ENCODE peak calls at places on chromosomes 6 and 20, in six cellular contexts. One of them, this sample, is unnamed.

GRCh38 chr6:129191275-129191674 is 308.3 kb downstream of the LAMA2 start:
- DNase-seq in AG04450: no peak
- DNase-seq in psoas muscle: no peak
- DNase-seq in BJ: no peak
- DNase-seq in left lung: no peak
- DNase-seq in upper lobe of right lung: no peak
- DNase-seq in this sample: no peak

GRCh38 chr20:18377896-18378481 is 88.8 kb downstream of the DZANK1 start:
- DNase-seq in upper lobe of right lung: no peak
- DNase-seq in left lung: no peak
- DNase-seq in AG04450: no peak
- DNase-seq in BJ: no peak
- DNase-seq in psoas muscle: no peak
- DNase-seq in this sample: no peak

GRCh38 chr6:156865019-156865629 is 87.9 kb downstream of the ARID1B start:
- DNase-seq in AG04450: no peak
- DNase-seq in upper lobe of right lung: no peak
- DNase-seq in psoas muscle: no peak
- DNase-seq in left lung: no peak
- DNase-seq in BJ: no peak
- DNase-seq in this sample: no peak

GRCh38 chr20:35252037-35252461 is 25.6 kb downstream of the MMP24 start:
- DNase-seq in BJ: no peak
- DNase-seq in left lung: no peak
- DNase-seq in upper lobe of right lung: no peak
- DNase-seq in psoas muscle: no peak
- DNase-seq in AG04450: no peak
- DNase-seq in this sample: no peak

GRCh38 chr20:24746351-24746685 is 202.8 kb upstream of the CST7 start:
- DNase-seq in AG04450: no peak
- DNase-seq in BJ: no peak
- DNase-seq in upper lobe of right lung: no peak
- DNase-seq in left lung: peak
- DNase-seq in psoas muscle: no peak
- DNase-seq in this sample: no peak

GRCh38 chr6:26173836-26174144 is 86.6 kb downstream of the HFE start:
- DNase-seq in AG04450: no peak
- DNase-seq in psoas muscle: no peak
- DNase-seq in left lung: no peak
- DNase-seq in upper lobe of right lung: no peak
- DNase-seq in BJ: no peak
- DNase-seq in this sample: peak

GRCh38 chr20:42986143-42986773 is 203.4 kb downstream of the PTPRT start:
- DNase-seq in upper lobe of right lung: no peak
- DNase-seq in BJ: no peak
- DNase-seq in psoas muscle: no peak
- DNase-seq in AG04450: no peak
- DNase-seq in left lung: no peak
- DNase-seq in this sample: no peak

GRCh38 chr20:63060057-63060991 is 53.6 kb upstream of the BHLHE23 start:
- DNase-seq in AG04450: no peak
- DNase-seq in upper lobe of right lung: peak
- DNase-seq in left lung: peak
- DNase-seq in BJ: no peak
- DNase-seq in psoas muscle: no peak
- DNase-seq in this sample: no peak

GRCh38 chr6:159926542-159927203 is 35.9 kb downstream of the MAS1 start:
- DNase-seq in left lung: no peak
- DNase-seq in upper lobe of right lung: no peak
- DNase-seq in psoas muscle: no peak
- DNase-seq in AG04450: no peak
- DNase-seq in BJ: no peak
- DNase-seq in this sample: no peak

GRCh38 chr20:8940311-8940710 is 128.6 kb upstream of the PLCB4 start:
- DNase-seq in BJ: no peak
- DNase-seq in upper lobe of right lung: no peak
- DNase-seq in AG04450: no peak
- DNase-seq in left lung: no peak
- DNase-seq in psoas muscle: no peak
- DNase-seq in this sample: no peak

GRCh38 chr6:46222286-46222685 is 51.5 kb upstream of the ENPP5 start:
- DNase-seq in upper lobe of right lung: no peak
- DNase-seq in AG04450: no peak
- DNase-seq in psoas muscle: no peak
- DNase-seq in BJ: no peak
- DNase-seq in left lung: no peak
- DNase-seq in this sample: no peak

GRCh38 chr6:46218457-46218856 is 47.7 kb upstream of the ENPP5 start:
- DNase-seq in AG04450: no peak
- DNase-seq in upper lobe of right lung: no peak
- DNase-seq in psoas muscle: no peak
- DNase-seq in left lung: no peak
- DNase-seq in BJ: no peak
- DNase-seq in this sample: no peak

GRCh38 chr6:46219661-46220060 is 48.9 kb upstream of the ENPP5 start:
- DNase-seq in left lung: no peak
- DNase-seq in BJ: no peak
- DNase-seq in psoas muscle: no peak
- DNase-seq in upper lobe of right lung: no peak
- DNase-seq in AG04450: no peak
- DNase-seq in this sample: no peak

GRCh38 chr6:46221221-46221793 is 50.5 kb upstream of the ENPP5 start:
- DNase-seq in left lung: no peak
- DNase-seq in psoas muscle: no peak
- DNase-seq in AG04450: no peak
- DNase-seq in BJ: no peak
- DNase-seq in upper lobe of right lung: no peak
- DNase-seq in this sample: no peak

DNA sequence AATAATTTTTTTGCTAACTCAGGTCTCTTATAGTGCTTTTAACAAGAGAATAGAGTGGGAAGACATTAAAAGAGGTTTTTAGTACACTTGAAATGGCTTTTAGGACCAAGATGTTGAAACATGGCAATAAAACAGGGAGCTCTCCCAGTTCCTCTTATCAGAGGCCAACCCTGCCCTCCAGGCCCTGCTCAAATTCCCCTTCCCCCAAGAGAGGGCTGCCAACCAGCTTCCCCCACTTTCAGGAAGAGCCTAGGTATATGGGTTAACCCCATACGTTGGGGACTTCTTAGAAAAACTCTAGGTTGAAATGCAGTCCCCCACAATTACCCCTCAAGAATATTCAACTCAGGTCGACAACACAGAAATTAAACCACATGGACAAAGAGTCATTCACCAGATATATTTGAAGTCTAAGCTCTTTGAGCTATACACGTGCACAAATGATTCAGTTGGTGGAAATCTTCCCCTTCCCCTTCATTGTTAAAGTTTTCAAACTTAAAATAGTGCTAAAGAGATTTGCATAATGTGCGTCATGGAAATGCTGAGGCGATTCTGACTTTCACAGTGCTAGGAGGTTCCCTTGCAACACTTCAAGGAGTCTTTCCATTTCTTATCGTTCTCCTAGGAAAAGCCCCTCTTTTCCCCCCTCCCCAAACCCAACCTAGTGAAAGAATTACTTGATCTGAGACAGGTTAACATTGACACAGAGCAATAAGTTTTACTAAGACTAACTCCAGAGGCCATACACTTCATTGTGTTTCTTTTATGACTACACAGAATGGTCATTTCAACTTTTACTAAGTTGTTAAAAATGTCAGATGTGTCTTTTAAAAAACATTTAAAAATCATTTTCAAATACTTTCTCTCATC is 49.8 kb upstream of the ENPP5 start:
- DNase-seq in left lung: no peak
- DNase-seq in psoas muscle: no peak
- DNase-seq in AG04450: no peak
- DNase-seq in upper lobe of right lung: no peak
- DNase-seq in BJ: no peak
- DNase-seq in this sample: peak
- TF ChIP-seq CTCF in left lung: no peak
- TF ChIP-seq CTCF in psoas muscle: no peak
- TF ChIP-seq CTCF in AG04450: no peak
- TF ChIP-seq CTCF in upper lobe of right lung: no peak
- TF ChIP-seq CTCF in BJ: no peak
- TF ChIP-seq CTCF in this sample: no peak

GRCh38 chr6:3749390-3749978 is 2.0 kb downstream of the PXDC1 start:
- DNase-seq in psoas muscle: no peak
- DNase-seq in AG04450: no peak
- DNase-seq in left lung: peak
- DNase-seq in BJ: no peak
- DNase-seq in upper lobe of right lung: peak
- DNase-seq in this sample: no peak
- H3K4me3 ChIP-seq in psoas muscle: peak
- H3K4me3 ChIP-seq in AG04450: peak
- H3K4me3 ChIP-seq in left lung: peak
- H3K4me3 ChIP-seq in BJ: peak
- H3K4me3 ChIP-seq in upper lobe of right lung: peak
- H3K4me3 ChIP-seq in this sample: no peak

DNA sequence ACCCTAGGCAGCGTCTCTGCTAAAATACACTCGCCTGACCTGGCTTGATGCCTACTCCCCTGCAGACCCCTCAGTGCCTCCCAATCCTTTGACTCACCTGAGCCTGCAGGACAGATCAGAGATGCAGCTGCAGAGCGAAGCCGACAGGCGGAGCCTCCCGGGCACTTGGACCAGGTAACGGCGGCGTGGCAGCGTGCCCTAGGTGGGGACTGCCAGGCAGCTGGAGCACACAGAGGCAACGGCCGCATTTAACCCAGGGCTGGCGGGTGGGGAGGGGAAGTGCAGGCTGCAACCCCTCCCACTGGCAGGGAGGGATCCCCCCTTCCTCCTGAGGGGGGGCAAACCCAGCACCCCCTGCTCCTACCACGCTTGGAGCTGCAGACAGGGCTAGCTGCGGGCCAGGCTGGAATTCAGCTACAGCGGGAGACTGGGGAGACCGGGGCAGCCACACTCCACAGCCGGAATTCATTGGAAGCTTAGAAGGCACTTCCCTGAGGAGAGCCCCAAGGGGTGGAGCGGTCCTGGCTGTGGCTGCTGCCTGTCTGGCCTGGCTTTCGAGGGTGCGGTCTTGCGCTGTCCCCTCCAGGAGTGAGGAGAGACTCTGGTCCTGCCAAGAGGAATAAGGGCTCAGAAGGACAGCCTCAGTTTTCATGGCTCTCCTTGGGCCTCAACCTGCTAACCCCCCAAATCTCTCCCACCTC is at the start of gene MATN4:
- DNase-seq in psoas muscle: no peak
- DNase-seq in AG04450: no peak
- DNase-seq in left lung: peak
- DNase-seq in upper lobe of right lung: peak
- DNase-seq in BJ: no peak
- DNase-seq in this sample: no peak
- TF ChIP-seq CTCF in psoas muscle: no peak
- TF ChIP-seq CTCF in AG04450: peak
- TF ChIP-seq CTCF in left lung: no peak
- TF ChIP-seq CTCF in upper lobe of right lung: peak
- TF ChIP-seq CTCF in BJ: no peak
- TF ChIP-seq CTCF in this sample: no peak

GRCh38 chr6:44265843-44266233 is 487 bp upstream of the NFKBIE start:
- DNase-seq in AG04450: no peak
- DNase-seq in left lung: no peak
- DNase-seq in upper lobe of right lung: no peak
- DNase-seq in BJ: no peak
- DNase-seq in psoas muscle: no peak
- DNase-seq in this sample: no peak
- H3K4me3 ChIP-seq in AG04450: no peak
- H3K4me3 ChIP-seq in left lung: peak
- H3K4me3 ChIP-seq in upper lobe of right lung: peak
- H3K4me3 ChIP-seq in BJ: no peak
- H3K4me3 ChIP-seq in psoas muscle: peak
- H3K4me3 ChIP-seq in this sample: peak

DNA sequence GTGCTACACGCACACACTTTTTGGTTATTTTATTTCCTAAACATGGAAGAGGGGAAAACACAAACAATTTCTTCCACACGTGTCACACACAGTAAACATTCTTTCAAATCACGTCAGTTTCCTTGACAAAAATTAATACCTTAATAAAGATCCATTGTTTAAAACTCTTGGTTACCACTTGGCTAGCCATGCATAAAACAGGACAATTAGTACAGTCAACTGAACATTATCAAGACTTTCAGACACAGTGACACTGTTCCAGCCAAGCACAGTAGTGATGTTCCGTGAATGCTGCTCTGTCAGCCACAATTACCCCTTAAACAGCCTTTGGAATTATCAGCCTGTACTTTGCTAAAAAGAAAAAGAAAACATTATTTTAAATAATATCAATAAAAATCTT is 50.8 kb downstream of the GMDS start:
- DNase-seq in upper lobe of right lung: no peak
- DNase-seq in BJ: no peak
- DNase-seq in AG04450: no peak
- DNase-seq in psoas muscle: no peak
- DNase-seq in left lung: no peak
- DNase-seq in this sample: no peak
- TF ChIP-seq CTCF in upper lobe of right lung: no peak
- TF ChIP-seq CTCF in BJ: no peak
- TF ChIP-seq CTCF in AG04450: no peak
- TF ChIP-seq CTCF in psoas muscle: no peak
- TF ChIP-seq CTCF in left lung: no peak
- TF ChIP-seq CTCF in this sample: no peak

GRCh38 chr6:10415593-10416480 is 963 bp upstream of the TFAP2A start:
- DNase-seq in AG04450: no peak
- DNase-seq in BJ: no peak
- DNase-seq in left lung: no peak
- DNase-seq in psoas muscle: no peak
- DNase-seq in upper lobe of right lung: no peak
- DNase-seq in this sample: no peak
- H3K4me3 ChIP-seq in AG04450: peak
- H3K4me3 ChIP-seq in BJ: peak
- H3K4me3 ChIP-seq in left lung: no peak
- H3K4me3 ChIP-seq in psoas muscle: no peak
- H3K4me3 ChIP-seq in upper lobe of right lung: no peak
- H3K4me3 ChIP-seq in this sample: no peak

GRCh38 chr20:36574278-36575065 is 1.1 kb downstream of the TGIF2 start:
- DNase-seq in left lung: peak
- DNase-seq in psoas muscle: peak
- DNase-seq in upper lobe of right lung: peak
- DNase-seq in BJ: no peak
- DNase-seq in AG04450: no peak
- DNase-seq in this sample: peak
- TF ChIP-seq CTCF in left lung: no peak
- TF ChIP-seq CTCF in psoas muscle: no peak
- TF ChIP-seq CTCF in upper lobe of right lung: no peak
- TF ChIP-seq CTCF in BJ: peak
- TF ChIP-seq CTCF in AG04450: no peak
- TF ChIP-seq CTCF in this sample: no peak

GRCh38 chr6:19690676-19691075 is 146.5 kb upstream of the ID4 start:
- DNase-seq in upper lobe of right lung: no peak
- DNase-seq in left lung: no peak
- DNase-seq in psoas muscle: no peak
- DNase-seq in AG04450: no peak
- DNase-seq in BJ: no peak
- DNase-seq in this sample: no peak
- H3K4me3 ChIP-seq in upper lobe of right lung: no peak
- H3K4me3 ChIP-seq in left lung: no peak
- H3K4me3 ChIP-seq in psoas muscle: no peak
- H3K4me3 ChIP-seq in AG04450: no peak
- H3K4me3 ChIP-seq in BJ: no peak
- H3K4me3 ChIP-seq in this sample: no peak

DNA sequence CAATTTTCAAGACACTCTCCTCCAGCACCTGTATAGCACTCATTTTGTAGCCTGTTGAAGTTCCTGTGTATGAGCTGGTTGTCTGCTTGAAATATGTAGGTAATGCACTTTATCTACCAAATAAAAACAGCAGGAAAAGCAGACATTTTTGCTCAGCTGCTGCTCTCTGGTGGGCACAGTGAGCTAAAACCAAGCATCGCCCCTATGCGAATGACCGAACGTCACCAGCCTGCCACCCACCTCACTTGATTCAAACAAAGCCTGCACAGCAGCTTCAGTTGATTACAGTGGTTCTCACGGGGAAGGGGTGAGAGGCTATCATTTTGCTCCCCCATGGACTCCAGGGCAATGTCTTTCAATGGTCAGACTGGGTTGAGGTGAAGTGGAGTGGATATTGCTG is 185.7 kb downstream of the SASH1 start:
- DNase-seq in BJ: no peak
- DNase-seq in psoas muscle: no peak
- DNase-seq in upper lobe of right lung: no peak
- DNase-seq in AG04450: no peak
- DNase-seq in left lung: no peak
- DNase-seq in this sample: no peak
- TF ChIP-seq CTCF in BJ: no peak
- TF ChIP-seq CTCF in psoas muscle: no peak
- TF ChIP-seq CTCF in upper lobe of right lung: no peak
- TF ChIP-seq CTCF in AG04450: peak
- TF ChIP-seq CTCF in left lung: no peak
- TF ChIP-seq CTCF in this sample: no peak

This sample was measured in HL-60.